ENCODE peak calls at places on chromosomes 2 and 18, in seven cellular contexts. One of them, this sample, is unnamed.

GRCh38 chr18:67766930-67767329 is 250.4 kb upstream of the DSEL start:
- DNase-seq in HCT116: no peak
- DNase-seq in A549: no peak
- DNase-seq in transverse colon: no peak
- DNase-seq in breast epithelium: no peak
- DNase-seq in sigmoid colon: no peak
- DNase-seq in heart left ventricle: no peak
- DNase-seq in this sample: no peak

GRCh38 chr2:98726172-98726725 is 4.7 kb downstream of the MGAT4A start:
- DNase-seq in A549: no peak
- DNase-seq in breast epithelium: no peak
- DNase-seq in heart left ventricle: no peak
- DNase-seq in sigmoid colon: no peak
- DNase-seq in transverse colon: no peak
- DNase-seq in HCT116: no peak
- DNase-seq in this sample: no peak

GRCh38 chr18:34650121-34650545 is 60.0 kb upstream of the DTNA start:
- DNase-seq in heart left ventricle: no peak
- DNase-seq in sigmoid colon: no peak
- DNase-seq in HCT116: no peak
- DNase-seq in transverse colon: no peak
- DNase-seq in A549: no peak
- DNase-seq in breast epithelium: no peak
- DNase-seq in this sample: no peak

GRCh38 chr2:210225461-210225798 is 183 bp upstream of the ACADL start:
- DNase-seq in breast epithelium: no peak
- DNase-seq in A549: no peak
- DNase-seq in HCT116: no peak
- DNase-seq in transverse colon: no peak
- DNase-seq in sigmoid colon: no peak
- DNase-seq in heart left ventricle: no peak
- DNase-seq in this sample: no peak

GRCh38 chr2:7819860-7820259 is 862.0 kb upstream of the ID2 start:
- DNase-seq in HCT116: no peak
- DNase-seq in transverse colon: no peak
- DNase-seq in breast epithelium: no peak
- DNase-seq in sigmoid colon: no peak
- DNase-seq in heart left ventricle: no peak
- DNase-seq in A549: no peak
- DNase-seq in this sample: no peak

GRCh38 chr18:8341481-8342230 is 267.6 kb upstream of the RAB12 start:
- DNase-seq in breast epithelium: no peak
- DNase-seq in sigmoid colon: no peak
- DNase-seq in A549: peak
- DNase-seq in HCT116: no peak
- DNase-seq in heart left ventricle: no peak
- DNase-seq in transverse colon: no peak
- DNase-seq in this sample: peak

GRCh38 chr2:178157574-178157973 is 36.7 kb upstream of the OSBPL6 start:
- DNase-seq in heart left ventricle: no peak
- DNase-seq in HCT116: no peak
- DNase-seq in transverse colon: no peak
- DNase-seq in breast epithelium: no peak
- DNase-seq in sigmoid colon: no peak
- DNase-seq in A549: no peak
- DNase-seq in this sample: no peak

GRCh38 chr18:27723168-27723567 is 453.8 kb downstream of the CDH2 start:
- DNase-seq in transverse colon: no peak
- DNase-seq in HCT116: no peak
- DNase-seq in A549: no peak
- DNase-seq in heart left ventricle: no peak
- DNase-seq in sigmoid colon: no peak
- DNase-seq in breast epithelium: no peak
- DNase-seq in this sample: no peak

GRCh38 chr18:76721207-76721996 is 101.0 kb upstream of the ZNF236 start:
- DNase-seq in HCT116: no peak
- DNase-seq in sigmoid colon: no peak
- DNase-seq in breast epithelium: no peak
- DNase-seq in A549: no peak
- DNase-seq in transverse colon: no peak
- DNase-seq in heart left ventricle: no peak
- DNase-seq in this sample: no peak

GRCh38 chr2:222290691-222291484 is 7.9 kb downstream of the PAX3 start:
- DNase-seq in sigmoid colon: no peak
- DNase-seq in breast epithelium: no peak
- DNase-seq in A549: no peak
- DNase-seq in HCT116: no peak
- DNase-seq in heart left ventricle: no peak
- DNase-seq in transverse colon: no peak
- DNase-seq in this sample: no peak

GRCh38 chr2:62801814-62802524 is 96.5 kb downstream of the EHBP1 start:
- DNase-seq in A549: peak
- DNase-seq in breast epithelium: no peak
- DNase-seq in sigmoid colon: no peak
- DNase-seq in HCT116: no peak
- DNase-seq in transverse colon: no peak
- DNase-seq in heart left ventricle: no peak
- DNase-seq in this sample: no peak
- TF ChIP-seq CTCF in A549: peak
- TF ChIP-seq CTCF in breast epithelium: no peak
- TF ChIP-seq CTCF in sigmoid colon: no peak
- TF ChIP-seq CTCF in HCT116: no peak
- TF ChIP-seq CTCF in transverse colon: no peak
- TF ChIP-seq CTCF in heart left ventricle: no peak
- TF ChIP-seq CTCF in this sample: no peak

DNA sequence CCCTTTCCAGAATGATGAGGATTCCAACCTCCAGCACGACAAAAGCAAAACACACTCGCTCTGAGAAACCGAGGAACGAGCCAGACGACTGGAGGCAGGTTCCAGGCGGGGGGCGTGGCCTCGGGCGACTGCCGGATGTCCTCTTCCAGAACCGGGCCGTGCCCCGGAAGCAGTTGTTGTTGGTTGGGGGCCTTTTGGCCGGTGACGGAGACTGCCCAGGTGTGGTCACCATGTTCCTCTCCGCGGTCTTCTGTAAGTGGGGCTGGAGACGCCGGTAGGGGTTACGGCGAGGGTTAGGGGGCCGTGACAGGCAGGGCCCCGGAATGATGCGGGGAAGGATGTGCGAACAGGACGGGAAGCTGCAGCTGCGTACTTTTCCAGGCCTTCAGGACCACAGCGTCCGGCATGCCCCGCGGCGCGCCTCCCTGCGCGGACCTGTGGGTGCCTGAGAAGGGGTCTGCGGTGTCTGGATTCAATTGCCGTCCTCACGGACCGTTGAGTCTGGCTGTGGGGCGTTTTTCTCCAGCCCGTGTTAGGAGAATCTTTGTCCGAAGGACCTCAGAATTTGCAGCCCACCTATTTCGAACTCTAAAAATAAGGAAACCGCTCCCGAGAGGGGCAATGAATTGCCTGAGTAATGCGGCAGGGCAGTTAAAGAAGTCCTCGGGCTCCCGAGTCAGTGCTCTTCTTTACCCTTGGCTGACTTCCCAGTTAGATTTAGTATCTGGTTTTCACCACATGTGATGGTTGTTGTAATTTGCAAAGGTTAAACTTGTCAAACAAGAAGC is at the start of gene MRPL33:
- DNase-seq in sigmoid colon: peak
- DNase-seq in heart left ventricle: peak
- DNase-seq in A549: peak
- DNase-seq in breast epithelium: peak
- DNase-seq in HCT116: peak
- DNase-seq in transverse colon: peak
- DNase-seq in this sample: peak
- TF ChIP-seq POLR2A in sigmoid colon: peak
- TF ChIP-seq POLR2A in heart left ventricle: peak
- TF ChIP-seq POLR2A in A549: peak
- TF ChIP-seq POLR2A in breast epithelium: peak
- TF ChIP-seq POLR2A in HCT116: peak
- TF ChIP-seq POLR2A in transverse colon: peak
- TF ChIP-seq POLR2A in this sample: peak

GRCh38 chr18:3608488-3608887 is 158.5 kb downstream of the TGIF1 start:
- DNase-seq in sigmoid colon: no peak
- DNase-seq in A549: no peak
- DNase-seq in heart left ventricle: no peak
- DNase-seq in HCT116: no peak
- DNase-seq in transverse colon: no peak
- DNase-seq in breast epithelium: no peak
- DNase-seq in this sample: no peak
- TF ChIP-seq CTCF in sigmoid colon: no peak
- TF ChIP-seq CTCF in A549: no peak
- TF ChIP-seq CTCF in heart left ventricle: no peak
- TF ChIP-seq CTCF in HCT116: no peak
- TF ChIP-seq CTCF in transverse colon: no peak
- TF ChIP-seq CTCF in breast epithelium: no peak
- TF ChIP-seq CTCF in this sample: no peak

DNA sequence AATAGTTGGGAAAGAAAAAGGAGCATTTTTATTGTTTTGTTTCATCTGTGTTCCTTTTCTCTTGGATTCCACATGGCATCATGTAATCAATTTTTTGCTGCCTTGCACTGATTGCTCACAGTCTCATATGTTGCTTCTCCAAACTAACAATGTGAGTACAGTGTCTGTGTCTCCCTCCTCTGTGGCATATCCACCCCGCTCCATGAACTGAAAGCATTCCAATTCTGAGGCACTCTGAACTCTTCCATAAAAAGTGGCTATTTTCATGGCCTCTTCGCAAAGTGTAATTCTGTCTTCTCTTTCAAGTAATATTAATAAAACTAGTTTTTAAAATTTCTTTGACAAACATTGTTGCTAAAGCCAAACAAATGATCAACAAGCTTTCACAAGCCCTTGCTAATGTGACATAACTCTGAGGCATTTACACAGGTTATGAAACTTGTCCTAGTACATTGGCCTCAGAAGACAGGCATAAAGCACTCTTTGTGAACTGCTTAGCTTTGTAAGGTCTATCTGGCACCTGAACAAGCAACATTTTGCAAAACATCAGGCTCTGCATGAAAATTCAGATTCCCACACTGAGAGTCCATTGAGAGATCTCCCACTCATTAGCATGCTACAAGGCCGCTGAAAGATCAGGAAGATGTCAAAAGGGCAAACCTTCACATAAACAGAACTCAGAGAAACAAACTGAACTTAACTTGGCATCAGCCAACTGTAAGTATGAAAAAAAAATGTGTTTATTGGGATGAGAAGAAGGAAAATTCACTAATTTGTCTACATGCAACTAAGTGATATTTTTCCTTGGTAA is 33.0 kb downstream of the GPR75 start:
- DNase-seq in transverse colon: no peak
- DNase-seq in HCT116: no peak
- DNase-seq in heart left ventricle: no peak
- DNase-seq in breast epithelium: peak
- DNase-seq in sigmoid colon: no peak
- DNase-seq in A549: no peak
- DNase-seq in this sample: no peak
- TF ChIP-seq POLR2A in transverse colon: no peak
- TF ChIP-seq POLR2A in HCT116: no peak
- TF ChIP-seq POLR2A in heart left ventricle: no peak
- TF ChIP-seq POLR2A in breast epithelium: no peak
- TF ChIP-seq POLR2A in sigmoid colon: no peak
- TF ChIP-seq POLR2A in A549: no peak
- TF ChIP-seq POLR2A in this sample: no peak

GRCh38 chr2:71479261-71479660 is 25.9 kb downstream of the DYSF start:
- DNase-seq in HCT116: no peak
- DNase-seq in breast epithelium: no peak
- DNase-seq in sigmoid colon: peak
- DNase-seq in A549: no peak
- DNase-seq in transverse colon: no peak
- DNase-seq in heart left ventricle: no peak
- DNase-seq in this sample: no peak

GRCh38 chr2:71483246-71483645 is 29.9 kb downstream of the DYSF start:
- DNase-seq in HCT116: no peak
- DNase-seq in A549: no peak
- DNase-seq in transverse colon: no peak
- DNase-seq in sigmoid colon: peak
- DNase-seq in breast epithelium: no peak
- DNase-seq in heart left ventricle: no peak
- DNase-seq in this sample: no peak

GRCh38 chr2:71481111-71481510 is 27.8 kb downstream of the DYSF start:
- DNase-seq in A549: no peak
- DNase-seq in heart left ventricle: no peak
- DNase-seq in HCT116: no peak
- DNase-seq in transverse colon: no peak
- DNase-seq in breast epithelium: no peak
- DNase-seq in sigmoid colon: peak
- DNase-seq in this sample: no peak

GRCh38 chr2:71484354-71484753 is 31.0 kb downstream of the DYSF start:
- DNase-seq in heart left ventricle: no peak
- DNase-seq in HCT116: no peak
- DNase-seq in A549: no peak
- DNase-seq in transverse colon: no peak
- DNase-seq in sigmoid colon: no peak
- DNase-seq in breast epithelium: no peak
- DNase-seq in this sample: no peak

GRCh38 chr2:71482055-71482454 is 28.7 kb downstream of the DYSF start:
- DNase-seq in breast epithelium: no peak
- DNase-seq in heart left ventricle: no peak
- DNase-seq in sigmoid colon: peak
- DNase-seq in A549: no peak
- DNase-seq in HCT116: no peak
- DNase-seq in transverse colon: no peak
- DNase-seq in this sample: no peak
- TF ChIP-seq CTCF in breast epithelium: no peak
- TF ChIP-seq CTCF in heart left ventricle: no peak
- TF ChIP-seq CTCF in sigmoid colon: no peak
- TF ChIP-seq CTCF in A549: no peak
- TF ChIP-seq CTCF in HCT116: no peak
- TF ChIP-seq CTCF in transverse colon: no peak
- TF ChIP-seq CTCF in this sample: no peak

DNA sequence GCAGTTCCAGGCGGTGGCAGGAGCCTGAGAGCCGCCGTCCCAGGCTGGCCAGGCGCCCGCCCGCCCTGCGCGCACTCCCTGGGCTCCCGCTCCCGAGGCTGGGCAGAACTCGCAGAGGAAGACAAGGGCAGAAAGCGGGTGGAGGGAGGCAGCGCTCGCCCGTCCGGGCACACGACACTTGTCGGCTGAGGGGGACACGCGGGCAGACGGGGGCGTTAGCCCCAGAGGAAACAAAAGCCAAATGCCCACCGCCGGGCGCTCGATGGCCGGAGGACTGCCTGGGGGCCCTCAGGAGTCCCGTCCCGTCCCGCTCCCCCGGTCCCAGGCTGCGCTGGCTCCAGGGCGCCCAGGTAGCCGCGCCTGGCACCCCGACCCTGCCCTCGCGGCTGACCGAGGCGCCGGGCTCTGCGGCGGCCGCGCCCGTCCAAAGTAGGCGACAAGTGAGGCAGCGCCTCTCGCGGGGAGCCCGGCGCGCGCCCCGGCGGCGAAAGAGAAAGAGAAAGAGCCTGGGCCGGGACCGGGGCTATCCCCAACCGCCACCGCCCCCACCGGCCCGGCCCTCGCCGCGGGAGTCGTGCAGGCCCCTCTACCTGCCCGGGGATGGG is 491 bp downstream of the L3MBTL4 start:
- DNase-seq in A549: no peak
- DNase-seq in heart left ventricle: peak
- DNase-seq in transverse colon: peak
- DNase-seq in HCT116: no peak
- DNase-seq in sigmoid colon: peak
- DNase-seq in breast epithelium: peak
- DNase-seq in this sample: peak
- TF ChIP-seq POLR2A in A549: no peak
- TF ChIP-seq POLR2A in heart left ventricle: no peak
- TF ChIP-seq POLR2A in transverse colon: peak
- TF ChIP-seq POLR2A in HCT116: no peak
- TF ChIP-seq POLR2A in sigmoid colon: no peak
- TF ChIP-seq POLR2A in breast epithelium: no peak
- TF ChIP-seq POLR2A in this sample: peak

GRCh38 chr18:47247036-47247832 is 4.2 kb downstream of the SKOR2 start:
- DNase-seq in sigmoid colon: no peak
- DNase-seq in transverse colon: no peak
- DNase-seq in A549: no peak
- DNase-seq in breast epithelium: no peak
- DNase-seq in heart left ventricle: no peak
- DNase-seq in HCT116: no peak
- DNase-seq in this sample: no peak
- TF ChIP-seq CTCF in sigmoid colon: no peak
- TF ChIP-seq CTCF in transverse colon: no peak
- TF ChIP-seq CTCF in A549: no peak
- TF ChIP-seq CTCF in breast epithelium: no peak
- TF ChIP-seq CTCF in heart left ventricle: no peak
- TF ChIP-seq CTCF in HCT116: no peak
- TF ChIP-seq CTCF in this sample: peak

This sample was measured in body of pancreas.